ENCODE peak calls at places on chromosomes 1 and 21, in eight cellular contexts. J, S, L, K, Z, O, I and H are unnamed samples.

GRCh38 chr1:18123467-18123992 is 15.9 kb downstream of the IGSF21 start:
- DNase-seq in J (no peak), I (no peak), L (no peak), S (no peak), K (no peak), O (no peak), Z (no peak), H (no peak)

GRCh38 chr1:211326528-211327340 is at the start of gene TRAF5:
- DNase-seq in I (no peak), K (no peak), J (peak), Z (peak), O (peak), L (peak), S (peak), H (peak)

GRCh38 chr1:17281775-17282181 is 26.2 kb upstream of the PADI4 start:
- DNase-seq in I (no peak), K (no peak), L (no peak), S (no peak), O (no peak), J (no peak), Z (no peak), H (no peak)

GRCh38 chr1:31372961-31373896 is at the start of gene FABP3:
- DNase-seq in I (peak), L (peak), J (peak), Z (no peak), S (peak), O (no peak), K (no peak), H (peak)

GRCh38 chr1:234833646-234834045 is 223.7 kb upstream of the IRF2BP2 start:
- DNase-seq in J (no peak), I (no peak), K (no peak), Z (no peak), S (no peak), O (no peak), L (no peak), H (no peak)

GRCh38 chr1:101357444-101357986 is 120.7 kb downstream of the S1PR1 start:
- DNase-seq in O (peak), J (peak), Z (peak), I (peak), L (no peak), K (peak), S (peak), H (peak)

GRCh38 chr1:201686709-201687455 is 142.1 kb upstream of the IPO9 start:
- DNase-seq in I (no peak), L (no peak), K (no peak), O (peak), J (peak), S (no peak), Z (no peak), H (no peak)

GRCh38 chr1:73998348-73998959 is 199.5 kb downstream of the LRRIQ3 start:
- DNase-seq in Z (peak), L (no peak), O (peak), J (no peak), S (no peak), I (peak), K (peak), H (peak)

GRCh38 chr1:30697571-30697970 is 25.8 kb downstream of the MATN1 start:
- DNase-seq in I (no peak), L (no peak), Z (no peak), J (peak), O (no peak), S (no peak), K (no peak), H (peak)

GRCh38 chr1:88802950-88803349 is 88.4 kb downstream of the GTF2B start:
- DNase-seq in Z (no peak), O (no peak), K (no peak), I (no peak), J (no peak), L (no peak), S (no peak), H (no peak)

GRCh38 chr1:67853704-67854103 is 20.4 kb upstream of the GNG12 start:
- DNase-seq in O (peak), K (no peak), I (peak), S (peak), J (peak), L (peak), Z (peak), H (no peak)

GRCh38 chr1:90175490-90176157 is 180.7 kb downstream of the ZNF326 start:
- DNase-seq in Z (no peak), O (no peak), L (no peak), S (no peak), I (no peak), K (no peak), J (no peak), H (no peak)

DNA sequence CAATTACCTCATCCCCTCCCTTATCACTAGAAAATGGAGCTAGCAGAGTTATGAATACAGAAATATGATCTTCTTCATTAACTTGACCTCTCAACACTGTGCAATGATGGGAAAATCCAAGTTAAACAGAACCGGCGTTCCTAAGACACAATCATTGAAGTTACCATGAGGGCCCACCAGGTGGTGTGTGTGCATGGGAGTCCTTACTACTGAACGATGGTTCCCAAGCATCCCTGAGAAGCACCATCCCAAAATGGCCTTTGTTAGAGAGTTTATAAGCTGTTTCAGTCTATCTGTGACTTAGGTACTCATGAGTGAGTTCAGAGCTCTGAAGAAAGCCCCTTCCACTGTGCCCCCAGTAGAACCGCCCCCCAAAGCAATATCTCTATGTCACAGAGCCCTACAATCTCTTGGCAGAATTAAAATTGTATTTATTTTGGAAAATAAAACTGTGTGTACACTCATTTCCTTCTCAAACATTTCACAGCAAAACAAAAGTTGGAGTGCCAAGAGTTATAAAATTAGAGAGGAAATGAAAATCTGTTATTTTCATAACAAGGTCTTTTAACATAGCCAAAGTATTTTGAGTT is 56.8 kb downstream of the PLD5 start:
- DNase-seq in S (peak), Z (peak), K (no peak), O (peak), J (peak), L (no peak), I (no peak), H (peak)
- TF ChIP-seq CTCF in S (peak), Z (peak), K (peak), O (peak), J (peak), L (peak), I (peak), H (peak)

GRCh38 chr1:200406161-200406797 is 3.6 kb downstream of the ZNF281 start:
- DNase-seq in S (no peak), L (no peak), I (no peak), Z (no peak), J (no peak), O (no peak), K (no peak), H (no peak)

GRCh38 chr1:200411406-200412257 is 1.8 kb upstream of the ZNF281 start:
- DNase-seq in S (no peak), L (peak), Z (no peak), I (no peak), K (no peak), J (no peak), O (no peak), H (no peak)

GRCh38 chr1:200410566-200410878 is 686 bp upstream of the ZNF281 start:
- DNase-seq in L (no peak), S (no peak), O (no peak), K (no peak), I (no peak), Z (peak), J (peak), H (peak)

GRCh38 chr1:200409761-200410565 is at the start of gene ZNF281:
- DNase-seq in S (peak), Z (peak), O (peak), J (peak), L (peak), K (peak), I (peak), H (peak)

DNA sequence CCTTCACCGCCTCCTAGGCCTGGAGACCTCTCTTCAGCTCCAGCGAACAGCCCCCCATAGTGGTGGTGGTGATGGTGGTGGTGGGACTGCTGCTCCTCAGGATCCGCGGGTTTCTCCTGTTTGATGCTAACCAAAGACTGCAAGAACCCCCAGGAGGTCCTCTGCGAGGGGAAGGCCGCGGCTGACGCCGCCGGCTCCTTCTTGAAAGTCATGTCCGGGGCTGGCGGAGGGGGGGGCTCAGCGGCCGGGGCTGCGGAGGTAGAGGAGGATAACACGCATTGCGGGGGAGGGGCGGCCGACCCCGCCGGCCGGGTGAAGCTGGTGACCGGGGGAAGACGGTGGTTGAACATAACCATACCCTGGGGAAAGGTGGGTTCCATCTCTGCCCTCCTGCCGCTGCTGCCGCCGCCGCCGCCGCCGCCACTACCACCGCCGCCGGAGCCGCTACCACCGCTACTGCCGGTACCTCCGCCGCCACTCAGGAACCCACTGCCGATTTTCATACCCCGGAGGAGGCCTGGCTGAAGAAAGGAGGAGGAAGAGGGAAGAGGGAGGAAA is 554 bp downstream of the ZNF281 start:
- DNase-seq in I (no peak), L (peak), S (no peak), J (peak), K (no peak), Z (peak), O (no peak), H (peak)
- TF ChIP-seq CTCF in I (no peak), L (no peak), S (no peak), J (no peak), K (no peak), Z (peak), O (no peak), H (no peak)

GRCh38 chr1:171983584-171983983 is 142.3 kb downstream of the DNM3 start:
- DNase-seq in Z (peak), L (no peak), K (no peak), S (no peak), I (no peak), O (no peak), J (no peak), H (no peak)
- TF ChIP-seq CTCF in Z (peak), L (peak), K (no peak), S (peak), I (peak), O (peak), J (no peak), H (no peak)

DNA sequence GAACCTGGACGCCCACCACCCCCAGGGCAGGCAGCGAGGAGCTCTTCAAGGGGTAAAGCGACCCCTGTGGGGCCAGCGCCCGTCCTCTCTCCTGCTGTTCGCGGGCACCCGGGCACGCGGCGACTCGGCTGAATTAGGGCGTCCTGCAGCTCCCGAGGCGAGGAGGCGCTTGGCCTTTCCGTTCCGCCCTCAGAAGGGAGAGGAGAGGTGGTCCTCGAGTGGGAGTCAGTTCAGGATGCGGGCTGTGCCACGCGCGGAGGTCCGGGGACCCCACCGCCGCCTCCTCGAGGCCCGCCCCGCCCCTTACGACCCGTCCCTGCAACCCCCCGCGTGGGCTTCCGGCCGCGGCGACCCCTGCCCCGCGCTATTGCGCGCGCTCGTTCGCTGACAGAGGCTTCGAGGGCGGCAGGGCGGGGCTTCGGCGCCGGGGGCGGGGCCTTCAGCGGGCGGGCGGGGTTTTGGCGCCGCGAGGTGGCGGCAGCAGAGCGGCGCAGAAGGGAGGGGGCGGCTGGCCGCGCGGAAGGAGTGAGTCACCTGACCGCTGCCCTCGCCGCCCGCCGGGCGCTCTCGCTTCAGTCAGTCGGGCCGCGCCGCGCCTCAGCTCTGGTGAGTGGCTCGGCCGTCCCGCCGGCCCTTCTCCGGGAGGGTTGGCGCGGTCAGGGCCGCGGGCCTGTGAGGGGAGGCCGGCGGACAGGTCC is at the start of gene BACH1:
- DNase-seq in O (peak), Z (peak), L (peak), I (no peak), K (no peak), J (peak), S (peak), H (peak)
- TF ChIP-seq CTCF in O (peak), Z (peak), L (peak), I (peak), K (peak), J (peak), S (no peak), H (peak)